ENCODE peak calls at places on chromosomes 16 and 17, in seven cellular contexts. One of them, this sample, is unnamed.

GRCh38 chr16:63981639-63982038 is 1140.2 kb downstream of the CDH11 start:
- DNase-seq in CD8-positive, alpha-beta memory T cell: no peak
- DNase-seq in activated CD4-positive, alpha-beta T cell treated with anti-CD3 and anti-CD28 coated beads for 36 hours: no peak
- DNase-seq in GM03348: no peak
- DNase-seq in pancreas: no peak
- DNase-seq in sigmoid colon: no peak
- DNase-seq in NCI-H774: no peak
- DNase-seq in this sample: no peak

GRCh38 chr16:67486805-67487204 is 3.5 kb upstream of the AGRP start:
- DNase-seq in CD8-positive, alpha-beta memory T cell: no peak
- DNase-seq in activated CD4-positive, alpha-beta T cell treated with anti-CD3 and anti-CD28 coated beads for 36 hours: no peak
- DNase-seq in GM03348: no peak
- DNase-seq in pancreas: no peak
- DNase-seq in sigmoid colon: no peak
- DNase-seq in NCI-H774: no peak
- DNase-seq in this sample: no peak

GRCh38 chr17:60468371-60468770 is 46.1 kb downstream of the CHCT1 start:
- DNase-seq in CD8-positive, alpha-beta memory T cell: no peak
- DNase-seq in activated CD4-positive, alpha-beta T cell treated with anti-CD3 and anti-CD28 coated beads for 36 hours: no peak
- DNase-seq in GM03348: no peak
- DNase-seq in pancreas: no peak
- DNase-seq in sigmoid colon: no peak
- DNase-seq in NCI-H774: no peak
- DNase-seq in this sample: peak

GRCh38 chr16:53219795-53220194 is 165.0 kb downstream of the CHD9 start:
- DNase-seq in CD8-positive, alpha-beta memory T cell: no peak
- DNase-seq in activated CD4-positive, alpha-beta T cell treated with anti-CD3 and anti-CD28 coated beads for 36 hours: no peak
- DNase-seq in GM03348: peak
- DNase-seq in pancreas: no peak
- DNase-seq in sigmoid colon: no peak
- DNase-seq in NCI-H774: no peak
- DNase-seq in this sample: no peak

GRCh38 chr17:27657620-27658019 is 26.6 kb downstream of the LGALS9 start:
- DNase-seq in CD8-positive, alpha-beta memory T cell: no peak
- DNase-seq in activated CD4-positive, alpha-beta T cell treated with anti-CD3 and anti-CD28 coated beads for 36 hours: peak
- DNase-seq in GM03348: no peak
- DNase-seq in pancreas: no peak
- DNase-seq in sigmoid colon: no peak
- DNase-seq in NCI-H774: no peak
- DNase-seq in this sample: no peak

GRCh38 chr16:11411059-11411550 is 65.8 kb downstream of the RMI2 start:
- DNase-seq in CD8-positive, alpha-beta memory T cell: no peak
- DNase-seq in activated CD4-positive, alpha-beta T cell treated with anti-CD3 and anti-CD28 coated beads for 36 hours: no peak
- DNase-seq in GM03348: no peak
- DNase-seq in pancreas: peak
- DNase-seq in sigmoid colon: no peak
- DNase-seq in NCI-H774: no peak
- DNase-seq in this sample: peak

GRCh38 chr17:62892870-62893338 is 73.1 kb upstream of the TANC2 start:
- DNase-seq in CD8-positive, alpha-beta memory T cell: peak
- DNase-seq in activated CD4-positive, alpha-beta T cell treated with anti-CD3 and anti-CD28 coated beads for 36 hours: peak
- DNase-seq in GM03348: peak
- DNase-seq in pancreas: no peak
- DNase-seq in sigmoid colon: peak
- DNase-seq in NCI-H774: no peak
- DNase-seq in this sample: no peak

GRCh38 chr17:12074346-12074745 is 53.7 kb downstream of the MAP2K4 start:
- DNase-seq in CD8-positive, alpha-beta memory T cell: no peak
- DNase-seq in activated CD4-positive, alpha-beta T cell treated with anti-CD3 and anti-CD28 coated beads for 36 hours: no peak
- DNase-seq in GM03348: no peak
- DNase-seq in pancreas: no peak
- DNase-seq in sigmoid colon: no peak
- DNase-seq in NCI-H774: no peak
- DNase-seq in this sample: no peak

GRCh38 chr17:77286391-77286640 is 145.5 kb downstream of the SEC14L1 start:
- DNase-seq in CD8-positive, alpha-beta memory T cell: no peak
- DNase-seq in activated CD4-positive, alpha-beta T cell treated with anti-CD3 and anti-CD28 coated beads for 36 hours: no peak
- DNase-seq in GM03348: no peak
- DNase-seq in pancreas: no peak
- DNase-seq in sigmoid colon: no peak
- DNase-seq in NCI-H774: no peak
- DNase-seq in this sample: no peak

GRCh38 chr17:78674156-78674555 is 97.0 kb upstream of the DNAH17 start:
- DNase-seq in CD8-positive, alpha-beta memory T cell: no peak
- DNase-seq in activated CD4-positive, alpha-beta T cell treated with anti-CD3 and anti-CD28 coated beads for 36 hours: no peak
- DNase-seq in GM03348: no peak
- DNase-seq in pancreas: no peak
- DNase-seq in sigmoid colon: no peak
- DNase-seq in NCI-H774: no peak
- DNase-seq in this sample: no peak

GRCh38 chr17:58710948-58711552 is 18.6 kb downstream of the RAD51C start:
- DNase-seq in CD8-positive, alpha-beta memory T cell: peak
- DNase-seq in activated CD4-positive, alpha-beta T cell treated with anti-CD3 and anti-CD28 coated beads for 36 hours: peak
- DNase-seq in GM03348: peak
- DNase-seq in pancreas: no peak
- DNase-seq in sigmoid colon: no peak
- DNase-seq in NCI-H774: peak
- DNase-seq in this sample: peak

GRCh38 chr17:37743875-37744632 is 805 bp downstream of the HNF1B start:
- DNase-seq in CD8-positive, alpha-beta memory T cell: no peak
- DNase-seq in activated CD4-positive, alpha-beta T cell treated with anti-CD3 and anti-CD28 coated beads for 36 hours: peak
- DNase-seq in GM03348: no peak
- DNase-seq in pancreas: peak
- DNase-seq in sigmoid colon: no peak
- DNase-seq in NCI-H774: no peak
- DNase-seq in this sample: no peak

GRCh38 chr16:68368602-68368944 is 57.8 kb downstream of the PRMT7 start:
- DNase-seq in CD8-positive, alpha-beta memory T cell: no peak
- DNase-seq in activated CD4-positive, alpha-beta T cell treated with anti-CD3 and anti-CD28 coated beads for 36 hours: peak
- DNase-seq in GM03348: no peak
- DNase-seq in pancreas: peak
- DNase-seq in sigmoid colon: no peak
- DNase-seq in NCI-H774: no peak
- DNase-seq in this sample: no peak

GRCh38 chr16:29862383-29862883 is 593 bp downstream of the CDIPT start:
- DNase-seq in CD8-positive, alpha-beta memory T cell: no peak
- DNase-seq in activated CD4-positive, alpha-beta T cell treated with anti-CD3 and anti-CD28 coated beads for 36 hours: no peak
- DNase-seq in GM03348: peak
- DNase-seq in pancreas: no peak
- DNase-seq in sigmoid colon: no peak
- DNase-seq in NCI-H774: no peak
- DNase-seq in this sample: no peak

GRCh38 chr16:56939801-56940200 is 7.9 kb downstream of the HERPUD1 start:
- DNase-seq in CD8-positive, alpha-beta memory T cell: no peak
- DNase-seq in activated CD4-positive, alpha-beta T cell treated with anti-CD3 and anti-CD28 coated beads for 36 hours: no peak
- DNase-seq in GM03348: no peak
- DNase-seq in pancreas: no peak
- DNase-seq in sigmoid colon: peak
- DNase-seq in NCI-H774: peak
- DNase-seq in this sample: no peak

GRCh38 chr17:12282056-12282455 is 261.4 kb downstream of the MAP2K4 start:
- DNase-seq in CD8-positive, alpha-beta memory T cell: no peak
- DNase-seq in activated CD4-positive, alpha-beta T cell treated with anti-CD3 and anti-CD28 coated beads for 36 hours: no peak
- DNase-seq in GM03348: peak
- DNase-seq in pancreas: no peak
- DNase-seq in sigmoid colon: no peak
- DNase-seq in NCI-H774: no peak
- DNase-seq in this sample: no peak

GRCh38 chr16:81466351-81466960 is 21.8 kb downstream of the CMIP start:
- DNase-seq in CD8-positive, alpha-beta memory T cell: no peak
- DNase-seq in activated CD4-positive, alpha-beta T cell treated with anti-CD3 and anti-CD28 coated beads for 36 hours: no peak
- DNase-seq in GM03348: peak
- DNase-seq in pancreas: peak
- DNase-seq in sigmoid colon: no peak
- DNase-seq in NCI-H774: no peak
- DNase-seq in this sample: no peak

GRCh38 chr17:49898547-49899490 is 51.0 kb upstream of the TAC4 start:
- DNase-seq in CD8-positive, alpha-beta memory T cell: no peak
- DNase-seq in activated CD4-positive, alpha-beta T cell treated with anti-CD3 and anti-CD28 coated beads for 36 hours: peak
- DNase-seq in GM03348: no peak
- DNase-seq in pancreas: no peak
- DNase-seq in sigmoid colon: no peak
- DNase-seq in NCI-H774: no peak
- DNase-seq in this sample: peak

GRCh38 chr17:60905709-60906108 is 228.1 kb downstream of the BCAS3 start:
- DNase-seq in CD8-positive, alpha-beta memory T cell: no peak
- DNase-seq in activated CD4-positive, alpha-beta T cell treated with anti-CD3 and anti-CD28 coated beads for 36 hours: no peak
- DNase-seq in GM03348: no peak
- DNase-seq in pancreas: no peak
- DNase-seq in sigmoid colon: no peak
- DNase-seq in NCI-H774: no peak
- DNase-seq in this sample: no peak

GRCh38 chr17:16468428-16468992 is 23.5 kb downstream of the LRRC75A start:
- DNase-seq in CD8-positive, alpha-beta memory T cell: no peak
- DNase-seq in activated CD4-positive, alpha-beta T cell treated with anti-CD3 and anti-CD28 coated beads for 36 hours: no peak
- DNase-seq in GM03348: no peak
- DNase-seq in pancreas: no peak
- DNase-seq in sigmoid colon: no peak
- DNase-seq in NCI-H774: no peak
- DNase-seq in this sample: no peak

GRCh38 chr17:14553847-14554246 is 253.0 kb downstream of the HS3ST3B1 start:
- DNase-seq in CD8-positive, alpha-beta memory T cell: no peak
- DNase-seq in activated CD4-positive, alpha-beta T cell treated with anti-CD3 and anti-CD28 coated beads for 36 hours: no peak
- DNase-seq in GM03348: no peak
- DNase-seq in pancreas: no peak
- DNase-seq in sigmoid colon: no peak
- DNase-seq in NCI-H774: no peak
- DNase-seq in this sample: no peak

GRCh38 chr16:56530872-56531271 is 11.0 kb upstream of the BBS2 start:
- DNase-seq in CD8-positive, alpha-beta memory T cell: no peak
- DNase-seq in activated CD4-positive, alpha-beta T cell treated with anti-CD3 and anti-CD28 coated beads for 36 hours: no peak
- DNase-seq in GM03348: no peak
- DNase-seq in pancreas: no peak
- DNase-seq in sigmoid colon: no peak
- DNase-seq in NCI-H774: no peak
- DNase-seq in this sample: no peak

GRCh38 chr16:68445458-68445857 is 2.9 kb downstream of the SMPD3 start:
- DNase-seq in CD8-positive, alpha-beta memory T cell: no peak
- DNase-seq in activated CD4-positive, alpha-beta T cell treated with anti-CD3 and anti-CD28 coated beads for 36 hours: peak
- DNase-seq in GM03348: peak
- DNase-seq in pancreas: no peak
- DNase-seq in sigmoid colon: no peak
- DNase-seq in NCI-H774: peak
- DNase-seq in this sample: peak

GRCh38 chr16:54077412-54077821 is 209.2 kb downstream of the IRX3 start:
- DNase-seq in CD8-positive, alpha-beta memory T cell: no peak
- DNase-seq in activated CD4-positive, alpha-beta T cell treated with anti-CD3 and anti-CD28 coated beads for 36 hours: no peak
- DNase-seq in GM03348: peak
- DNase-seq in pancreas: no peak
- DNase-seq in sigmoid colon: no peak
- DNase-seq in NCI-H774: no peak
- DNase-seq in this sample: no peak

GRCh38 chr17:75908201-75908600 is 3.5 kb upstream of the MRPL38 start:
- DNase-seq in CD8-positive, alpha-beta memory T cell: no peak
- DNase-seq in activated CD4-positive, alpha-beta T cell treated with anti-CD3 and anti-CD28 coated beads for 36 hours: no peak
- DNase-seq in GM03348: peak
- DNase-seq in pancreas: no peak
- DNase-seq in sigmoid colon: no peak
- DNase-seq in NCI-H774: peak
- DNase-seq in this sample: no peak

GRCh38 chr17:17516941-17517720 is 20.9 kb upstream of the RASD1 start:
- DNase-seq in CD8-positive, alpha-beta memory T cell: no peak
- DNase-seq in activated CD4-positive, alpha-beta T cell treated with anti-CD3 and anti-CD28 coated beads for 36 hours: no peak
- DNase-seq in GM03348: no peak
- DNase-seq in pancreas: peak
- DNase-seq in sigmoid colon: no peak
- DNase-seq in NCI-H774: no peak
- DNase-seq in this sample: no peak

GRCh38 chr17:64938290-64938689 is 19.0 kb upstream of the LRRC37A3 start:
- DNase-seq in CD8-positive, alpha-beta memory T cell: no peak
- DNase-seq in activated CD4-positive, alpha-beta T cell treated with anti-CD3 and anti-CD28 coated beads for 36 hours: no peak
- DNase-seq in GM03348: no peak
- DNase-seq in pancreas: no peak
- DNase-seq in sigmoid colon: no peak
- DNase-seq in NCI-H774: no peak
- DNase-seq in this sample: no peak

GRCh38 chr16:70438325-70438982 is 446 bp downstream of the ST3GAL2 start:
- DNase-seq in CD8-positive, alpha-beta memory T cell: no peak
- DNase-seq in activated CD4-positive, alpha-beta T cell treated with anti-CD3 and anti-CD28 coated beads for 36 hours: no peak
- DNase-seq in GM03348: no peak
- DNase-seq in pancreas: peak
- DNase-seq in sigmoid colon: no peak
- DNase-seq in NCI-H774: no peak
- DNase-seq in this sample: no peak

GRCh38 chr17:1643293-1643998 is 2.1 kb downstream of the SCARF1 start:
- DNase-seq in CD8-positive, alpha-beta memory T cell: peak
- DNase-seq in activated CD4-positive, alpha-beta T cell treated with anti-CD3 and anti-CD28 coated beads for 36 hours: peak
- DNase-seq in GM03348: peak
- DNase-seq in pancreas: peak
- DNase-seq in sigmoid colon: no peak
- DNase-seq in NCI-H774: peak
- DNase-seq in this sample: peak

GRCh38 chr17:75783803-75784472 is 668 bp upstream of the UNK start:
- DNase-seq in CD8-positive, alpha-beta memory T cell: no peak
- DNase-seq in activated CD4-positive, alpha-beta T cell treated with anti-CD3 and anti-CD28 coated beads for 36 hours: peak
- DNase-seq in GM03348: no peak
- DNase-seq in pancreas: peak
- DNase-seq in sigmoid colon: peak
- DNase-seq in NCI-H774: peak
- DNase-seq in this sample: no peak

GRCh38 chr17:66737524-66737923 is 97.4 kb upstream of the CACNG5 start:
- DNase-seq in CD8-positive, alpha-beta memory T cell: no peak
- DNase-seq in activated CD4-positive, alpha-beta T cell treated with anti-CD3 and anti-CD28 coated beads for 36 hours: no peak
- DNase-seq in GM03348: peak
- DNase-seq in pancreas: no peak
- DNase-seq in sigmoid colon: peak
- DNase-seq in NCI-H774: no peak
- DNase-seq in this sample: no peak

GRCh38 chr17:82952019-82952418 is 112.2 kb upstream of the ZNF750 start:
- DNase-seq in CD8-positive, alpha-beta memory T cell: no peak
- DNase-seq in activated CD4-positive, alpha-beta T cell treated with anti-CD3 and anti-CD28 coated beads for 36 hours: no peak
- DNase-seq in GM03348: no peak
- DNase-seq in pancreas: no peak
- DNase-seq in sigmoid colon: peak
- DNase-seq in NCI-H774: no peak
- DNase-seq in this sample: no peak

GRCh38 chr17:79774561-79774975 is 3.4 kb upstream of the CBX2 start:
- DNase-seq in CD8-positive, alpha-beta memory T cell: no peak
- DNase-seq in activated CD4-positive, alpha-beta T cell treated with anti-CD3 and anti-CD28 coated beads for 36 hours: no peak
- DNase-seq in GM03348: no peak
- DNase-seq in pancreas: peak
- DNase-seq in sigmoid colon: no peak
- DNase-seq in NCI-H774: no peak
- DNase-seq in this sample: no peak

GRCh38 chr17:47665655-47666054 is 15.9 kb downstream of the KPNB1 start:
- DNase-seq in CD8-positive, alpha-beta memory T cell: no peak
- DNase-seq in activated CD4-positive, alpha-beta T cell treated with anti-CD3 and anti-CD28 coated beads for 36 hours: no peak
- DNase-seq in GM03348: peak
- DNase-seq in pancreas: no peak
- DNase-seq in sigmoid colon: no peak
- DNase-seq in NCI-H774: no peak
- DNase-seq in this sample: no peak

GRCh38 chr16:58451945-58452401 is 48.0 kb upstream of the NDRG4 start:
- DNase-seq in CD8-positive, alpha-beta memory T cell: no peak
- DNase-seq in activated CD4-positive, alpha-beta T cell treated with anti-CD3 and anti-CD28 coated beads for 36 hours: no peak
- DNase-seq in GM03348: peak
- DNase-seq in pancreas: no peak
- DNase-seq in sigmoid colon: no peak
- DNase-seq in NCI-H774: no peak
- DNase-seq in this sample: peak

GRCh38 chr17:66945451-66945850 is 19.1 kb upstream of the CACNG4 start:
- DNase-seq in CD8-positive, alpha-beta memory T cell: no peak
- DNase-seq in activated CD4-positive, alpha-beta T cell treated with anti-CD3 and anti-CD28 coated beads for 36 hours: no peak
- DNase-seq in GM03348: no peak
- DNase-seq in pancreas: no peak
- DNase-seq in sigmoid colon: no peak
- DNase-seq in NCI-H774: no peak
- DNase-seq in this sample: no peak

GRCh38 chr16:81421126-81421525 is 23.5 kb upstream of the CMIP start:
- DNase-seq in CD8-positive, alpha-beta memory T cell: no peak
- DNase-seq in activated CD4-positive, alpha-beta T cell treated with anti-CD3 and anti-CD28 coated beads for 36 hours: no peak
- DNase-seq in GM03348: no peak
- DNase-seq in pancreas: no peak
- DNase-seq in sigmoid colon: no peak
- DNase-seq in NCI-H774: no peak
- DNase-seq in this sample: no peak

GRCh38 chr16:78871241-78871640 is 729.3 kb downstream of the MAF start:
- DNase-seq in CD8-positive, alpha-beta memory T cell: no peak
- DNase-seq in activated CD4-positive, alpha-beta T cell treated with anti-CD3 and anti-CD28 coated beads for 36 hours: no peak
- DNase-seq in GM03348: no peak
- DNase-seq in pancreas: no peak
- DNase-seq in sigmoid colon: no peak
- DNase-seq in NCI-H774: no peak
- DNase-seq in this sample: no peak